ENCODE peak calls at places on chromosome 13, in nine cellular contexts. Z, M, I, T, U, J, O, H and B are unnamed samples.

GRCh38 chr13:102045713-102046112 is 356.1 kb downstream of the FGF14 start:
- DNase-seq in Z (no peak), M (no peak), I (no peak), T (no peak), U (peak; percentile 3), J (no peak), O (no peak), H (no peak), B (no peak)

GRCh38 chr13:57633950-57634828 is 2.6 kb downstream of the PCDH17 start:
- DNase-seq in Z (no peak), M (no peak), I (peak; percentile 48), T (peak; percentile 61), U (peak; percentile 74), J (no peak), O (no peak), H (no peak), B (peak; percentile 36)

GRCh38 chr13:101917833-101918755 is 465.6 kb downstream of the ITGBL1 start:
- DNase-seq in Z (no peak), M (no peak), I (peak; percentile 73), T (no peak), U (peak; percentile 67), J (no peak), O (no peak), H (no peak), B (no peak)

GRCh38 chr13:52695856-52696255 is 43.2 kb downstream of the SUGT1 start:
- DNase-seq in Z (no peak), M (peak; percentile 11), I (no peak), T (no peak), U (no peak), J (peak; percentile 20), O (no peak), H (no peak), B (no peak)

GRCh38 chr13:42762917-42763316 is 18.5 kb upstream of the FAM216B start:
- DNase-seq in Z (no peak), M (no peak), I (no peak), T (no peak), U (no peak), J (no peak), O (no peak), H (no peak), B (peak; percentile 55)

GRCh38 chr13:23160241-23161175 is 20.3 kb upstream of the SGCG start:
- DNase-seq in Z (no peak), M (no peak), I (no peak), T (no peak), U (peak; percentile 63), J (no peak), O (no peak), H (no peak), B (no peak)

GRCh38 chr13:31998131-31998530 is 33.4 kb upstream of the FRY start:
- DNase-seq in Z (peak; percentile 57), M (no peak), I (no peak), T (no peak), U (peak; percentile 16), J (no peak), O (no peak), H (no peak), B (no peak)

GRCh38 chr13:37741536-37741935 is 128.0 kb downstream of the TRPC4 start:
- DNase-seq in Z (no peak), M (no peak), I (no peak), T (no peak), U (no peak), J (no peak), O (no peak), H (no peak), B (no peak)

DNA sequence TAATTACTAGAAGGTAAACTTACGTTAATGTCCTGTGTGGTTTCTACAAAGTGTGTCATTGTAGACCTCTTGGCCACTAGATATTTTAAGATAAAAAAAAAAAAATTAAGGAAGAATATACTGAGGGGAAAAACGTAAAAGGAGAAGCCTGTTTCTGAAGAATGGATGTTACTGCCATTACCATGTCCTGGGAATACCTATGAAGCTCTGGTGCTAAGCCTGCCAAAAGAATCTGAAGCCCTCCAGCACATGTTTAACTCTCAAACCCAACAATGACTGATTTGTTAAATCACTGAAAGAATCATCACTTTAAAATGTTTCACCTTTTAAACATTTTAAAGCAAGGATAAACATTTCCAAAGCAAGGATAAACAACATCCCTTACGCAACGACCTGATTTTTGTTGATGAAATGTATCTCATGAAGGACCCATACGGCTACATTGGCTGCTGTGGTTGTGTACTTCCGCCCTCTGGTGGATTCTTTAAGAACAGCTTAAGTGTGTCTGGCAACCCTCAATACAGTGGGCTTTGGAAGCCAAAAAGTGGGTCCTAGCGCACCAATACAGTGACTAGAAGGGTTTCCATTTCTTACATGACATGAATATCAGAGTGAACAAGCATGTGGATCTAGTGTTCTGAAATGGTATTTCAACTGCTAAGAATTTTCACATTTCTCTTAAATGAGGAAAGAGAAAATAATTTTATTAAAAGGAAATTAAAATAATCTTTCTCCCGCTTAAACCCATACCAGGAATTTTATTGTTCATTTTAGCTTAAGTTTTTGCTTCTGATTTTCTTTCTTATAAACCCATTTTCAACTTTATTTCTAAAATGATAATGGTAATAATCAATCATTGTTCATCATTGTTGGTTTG is 74.5 kb upstream of the RAP2A start:
- DNase-seq in Z (peak; percentile 36), M (peak; percentile 23), I (peak; percentile 66), T (peak; percentile 84), U (peak; percentile 88), J (peak; percentile 73), O (no peak), H (peak; percentile 37), B (peak; percentile 81)
- TF ChIP-seq POLR2AphosphoS5 in Z (peak; percentile 75), M (no peak), I (no peak), T (peak; percentile 68), U (no peak), J (no peak), O (no peak), H (peak; percentile 51), B (no peak)

GRCh38 chr13:97328222-97328790 is 105.7 kb upstream of the RAP2A start:
- DNase-seq in Z (no peak), M (no peak), I (no peak), T (no peak), U (peak; percentile 93), J (no peak), O (no peak), H (no peak), B (peak; percentile 71)

GRCh38 chr13:97325738-97326137 is 103.6 kb downstream of the MBNL2 start:
- DNase-seq in Z (no peak), M (no peak), I (no peak), T (no peak), U (no peak), J (no peak), O (no peak), H (no peak), B (no peak)

GRCh38 chr13:97327071-97327470 is 104.9 kb downstream of the MBNL2 start:
- DNase-seq in Z (no peak), M (no peak), I (no peak), T (no peak), U (no peak), J (no peak), O (no peak), H (no peak), B (peak; percentile 29)

GRCh38 chr13:97329331-97329730 is 104.6 kb upstream of the RAP2A start:
- DNase-seq in Z (no peak), M (no peak), I (no peak), T (no peak), U (peak; percentile 14), J (no peak), O (no peak), H (no peak), B (peak; percentile 33)

DNA sequence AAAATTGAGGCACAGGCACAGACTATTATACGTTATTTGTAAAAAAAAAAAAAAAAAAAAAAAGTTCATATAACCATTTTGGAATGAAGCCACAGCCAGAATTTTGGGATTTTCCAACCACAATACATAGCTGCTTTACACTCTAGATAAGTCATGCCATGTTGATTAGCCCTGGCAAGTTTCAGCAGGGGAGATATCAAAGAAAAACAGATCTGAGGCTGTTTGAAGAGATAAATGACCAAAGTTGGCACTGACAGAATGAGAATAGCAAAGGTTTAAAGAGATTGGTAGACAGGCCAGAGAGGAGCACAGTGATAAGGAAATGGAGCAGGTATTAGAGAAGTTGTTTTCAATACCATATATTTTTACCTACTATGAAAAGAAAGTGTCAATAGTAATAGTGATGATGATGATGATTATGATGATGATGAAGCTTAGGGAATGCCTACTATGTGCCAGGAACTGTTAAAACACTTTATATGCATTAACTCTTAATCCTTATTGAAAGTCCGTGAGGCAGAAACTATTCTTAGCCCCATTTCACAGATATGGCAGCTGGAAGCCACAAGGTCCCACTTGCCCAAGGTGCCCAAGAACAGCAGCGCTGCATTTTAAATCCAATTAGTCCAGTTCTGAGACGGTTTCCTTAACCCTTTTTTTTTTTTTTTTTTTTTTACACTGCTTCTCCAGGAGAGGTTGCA is 105.5 kb downstream of the MBNL2 start:
- DNase-seq in Z (no peak), M (no peak), I (no peak), T (no peak), U (no peak), J (no peak), O (no peak), H (no peak), B (peak; percentile 60)
- TF ChIP-seq POLR2AphosphoS5 in Z (no peak), M (no peak), I (no peak), T (no peak), U (no peak), J (no peak), O (no peak), H (no peak), B (no peak)

DNA sequence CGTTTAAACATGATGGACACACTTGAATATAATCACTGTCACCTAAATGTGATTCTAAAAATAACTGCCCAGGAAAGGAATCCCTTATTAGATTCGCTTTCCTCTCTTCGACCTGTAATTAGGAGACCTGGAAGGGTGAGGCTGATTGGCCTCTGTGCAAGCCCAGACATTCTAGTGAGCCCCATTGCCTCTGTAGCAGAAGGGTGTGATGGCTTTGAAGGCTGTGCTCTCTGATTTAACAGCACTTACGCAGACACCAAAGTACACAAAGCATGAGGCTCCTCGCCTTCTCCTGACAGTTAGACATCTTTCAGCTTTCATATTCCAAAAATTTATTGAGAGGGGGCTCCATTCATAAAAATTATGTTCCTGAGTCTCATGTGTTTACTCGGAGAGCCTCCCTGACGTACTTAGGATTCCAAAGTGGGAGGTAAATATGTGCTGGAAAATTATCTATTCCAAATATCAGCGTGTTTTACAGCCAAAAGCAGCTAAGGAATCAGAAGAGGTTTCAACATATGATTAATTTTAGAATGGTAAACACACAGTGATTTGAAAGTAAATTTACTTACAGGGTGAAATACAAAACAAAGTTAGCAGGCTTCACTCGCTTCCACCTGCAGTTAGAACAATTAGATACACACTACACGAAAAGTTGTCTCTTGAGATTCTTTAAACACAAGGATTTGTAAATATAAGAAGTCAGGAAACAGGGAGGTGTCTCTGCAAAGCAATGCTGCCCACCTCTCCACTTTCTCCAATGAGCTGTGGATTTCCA is 314.0 kb upstream of the NBEA start:
- DNase-seq in Z (no peak), M (no peak), I (no peak), T (no peak), U (no peak), J (no peak), O (no peak), H (no peak), B (no peak)
- TF ChIP-seq POLR2AphosphoS5 in Z (no peak), M (no peak), I (no peak), T (no peak), U (no peak), J (no peak), O (no peak), H (no peak), B (no peak)

DNA sequence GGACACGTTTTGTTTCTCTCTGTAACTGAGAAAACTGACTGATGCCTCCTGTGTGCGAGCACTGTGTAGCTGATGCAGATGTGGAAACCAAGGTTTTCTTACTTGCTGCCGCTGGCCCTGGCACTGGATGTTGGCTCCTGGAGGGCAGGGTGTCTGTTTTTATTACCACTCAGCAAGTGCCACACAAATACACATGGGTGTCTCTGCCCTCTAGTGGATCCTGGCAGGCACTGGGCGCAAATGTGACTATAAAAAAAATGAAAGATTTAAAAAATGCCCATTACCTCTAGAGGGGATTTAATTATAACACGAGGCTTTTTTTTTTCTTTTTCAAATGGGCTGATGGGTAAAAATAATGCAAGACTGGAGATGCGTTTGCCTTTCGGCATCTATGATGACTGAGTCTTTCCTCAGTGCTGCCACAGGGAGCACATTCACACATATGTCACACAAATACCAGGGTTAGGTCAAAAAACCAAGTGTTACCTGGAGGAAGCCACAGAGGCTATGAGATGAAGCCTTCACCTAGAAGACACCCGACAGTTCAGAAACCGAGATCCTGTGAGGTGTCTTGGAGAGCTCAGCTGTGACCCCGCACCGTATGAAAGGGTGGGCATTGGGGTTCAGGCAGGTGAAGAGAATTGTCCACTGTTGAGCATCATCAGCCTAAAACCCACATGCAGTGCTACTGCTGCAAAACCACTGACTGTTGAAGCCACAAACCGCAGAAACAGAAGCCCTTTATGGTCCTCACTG is 25.7 kb downstream of the CHAMP1 start:
- DNase-seq in Z (peak; percentile 53), M (no peak), I (peak; percentile 70), T (peak; percentile 74), U (peak; percentile 47), J (peak; percentile 22), O (no peak), H (peak; percentile 59), B (peak; percentile 52)
- TF ChIP-seq POLR2AphosphoS5 in Z (peak; percentile 24), M (no peak), I (no peak), T (no peak), U (no peak), J (no peak), O (no peak), H (no peak), B (no peak)